ENCODE peak calls at places on chromosomes 6 and 20, in five cellular contexts. L, V, C, H and J are unnamed samples.

GRCh38 chr6:169452117-169452868 is 198.6 kb upstream of the THBS2 start:
- DNase-seq in V (peak; percentile 57), H (no peak), C (no peak), L (peak; percentile 82), J (peak; percentile 45)

GRCh38 chr6:134911532-134911931 is 38.4 kb downstream of the ALDH8A1 start:
- DNase-seq in L (no peak), C (no peak), V (no peak), H (no peak), J (no peak)

GRCh38 chr6:122408697-122409458 is 9.4 kb downstream of the HSF2 start:
- DNase-seq in V (no peak), C (no peak), H (no peak), L (no peak), J (no peak)

GRCh38 chr6:127119361-127120108 is 1.1 kb downstream of the RSPO3 start:
- DNase-seq in H (no peak), L (no peak), V (peak; percentile 48), C (no peak), J (no peak)

GRCh38 chr6:169286961-169287360 is 33.3 kb upstream of the THBS2 start:
- DNase-seq in V (no peak), L (no peak), H (no peak), C (no peak), J (no peak)

GRCh38 chr6:44489912-44490604 is 102.6 kb downstream of the CDC5L start:
- DNase-seq in H (no peak), L (no peak), V (no peak), C (no peak), J (peak; percentile 16)

GRCh38 chr6:30493643-30494250 is 4.4 kb downstream of the HLA-E start:
- DNase-seq in V (no peak), L (peak; percentile 26), H (no peak), C (no peak), J (no peak)

GRCh38 chr6:168318090-168318489 is 1.5 kb downstream of the DACT2 start:
- DNase-seq in C (peak; percentile 67), H (no peak), V (no peak), L (no peak), J (no peak)

GRCh38 chr6:1836690-1837089 is 227.0 kb downstream of the FOXC1 start:
- DNase-seq in V (no peak), C (no peak), L (no peak), H (no peak), J (no peak)

GRCh38 chr20:8854566-8854965 is 214.3 kb upstream of the PLCB4 start:
- DNase-seq in L (peak; percentile 5), H (no peak), C (no peak), V (no peak), J (no peak)

DNA sequence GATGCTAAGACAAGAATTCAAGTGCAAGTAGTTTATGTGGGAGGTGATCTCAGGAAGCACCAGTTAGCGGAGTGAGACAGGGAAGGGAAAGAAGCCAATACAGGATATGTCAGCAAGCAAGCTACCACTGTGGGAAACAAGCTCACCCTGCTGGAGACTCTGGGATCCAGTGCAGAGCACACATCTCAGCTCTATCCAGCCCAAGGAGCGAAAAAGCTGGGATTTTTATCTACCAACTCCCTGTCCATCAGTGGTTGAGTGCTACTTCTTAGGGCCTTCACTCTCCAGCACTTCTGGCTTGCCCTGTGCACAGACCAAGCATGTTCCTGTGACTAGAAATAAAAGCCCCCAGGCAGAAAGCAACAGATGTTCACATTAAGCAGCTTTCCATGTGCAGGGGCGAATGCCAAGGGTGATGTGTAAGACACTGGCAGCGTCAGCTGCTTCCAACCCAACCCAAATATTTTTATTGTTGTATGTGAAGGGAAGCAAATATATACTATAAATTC is 10.8 kb upstream of the RNF24 start:
- DNase-seq in C (peak; percentile 29), V (peak; percentile 54), L (peak; percentile 59), H (no peak), J (no peak)
- TF ChIP-seq CTCF in C (peak; percentile 60), V (no peak), L (peak; percentile 32), H (peak; percentile 38), J (no peak)

DNA sequence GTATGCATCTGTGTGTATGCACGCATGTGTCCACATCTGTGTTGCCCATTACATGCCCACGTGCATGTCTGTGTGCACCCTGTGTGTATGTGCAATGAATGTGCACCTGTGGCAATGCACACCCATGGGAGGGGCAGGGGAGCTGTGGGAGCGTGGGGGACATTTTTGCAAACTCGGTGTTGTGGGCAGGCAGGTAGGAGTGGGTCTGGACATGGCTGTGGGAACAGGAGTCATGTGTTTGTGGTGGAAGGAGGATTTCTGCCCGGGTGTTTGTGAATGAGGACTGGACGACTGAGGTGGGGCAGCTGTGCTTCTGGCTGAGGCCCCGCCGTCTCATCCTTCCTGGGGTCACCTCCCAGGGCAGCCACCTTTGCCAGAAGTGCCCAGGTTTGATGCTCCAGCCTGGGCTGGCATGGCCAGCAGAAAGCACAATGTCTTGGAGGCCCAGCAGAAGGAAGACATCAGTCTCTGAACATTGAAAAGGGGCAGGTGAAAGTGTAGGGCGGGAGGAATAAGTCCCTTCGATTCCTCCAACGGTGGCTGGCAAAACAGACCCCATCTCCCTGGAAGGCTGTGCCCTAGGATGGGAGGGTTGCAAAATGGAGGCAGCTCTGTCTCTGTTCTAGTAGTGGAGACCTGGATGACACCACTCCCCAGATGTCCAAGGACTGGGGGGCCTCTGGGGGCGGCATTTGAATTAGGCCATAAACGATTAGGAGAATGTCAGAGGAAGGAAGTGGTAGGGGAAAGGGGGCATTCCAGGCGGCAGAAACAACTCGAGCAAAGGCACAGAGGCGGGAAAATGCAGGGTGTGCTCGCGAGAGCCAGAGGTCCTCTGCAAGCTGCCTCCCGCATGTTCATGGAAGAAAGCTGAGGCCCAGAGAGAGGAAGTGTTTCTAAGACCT is 19.1 kb upstream of the ARMC12 start:
- DNase-seq in L (peak; percentile 11), V (no peak), H (no peak), C (no peak), J (no peak)
- TF ChIP-seq ZBTB33 in L (no peak), V (no peak), H (no peak), C (no peak), J (no peak)

GRCh38 chr20:38043512-38044300 is 10.2 kb downstream of the RPRD1B start:
- DNase-seq in L (no peak), V (no peak), C (no peak), H (no peak), J (no peak)
- TF ChIP-seq CTCF in L (no peak), V (peak; percentile 28), C (no peak), H (no peak), J (no peak)

GRCh38 chr6:42383421-42384208 is 68.1 kb downstream of the TRERF1 start:
- DNase-seq in C (no peak), H (no peak), L (no peak), V (no peak), J (no peak)

GRCh38 chr6:42385339-42385738 is 66.4 kb downstream of the TRERF1 start:
- DNase-seq in V (no peak), L (no peak), C (no peak), H (no peak), J (no peak)

GRCh38 chr6:42390228-42390934 is 61.3 kb downstream of the TRERF1 start:
- DNase-seq in C (no peak), V (no peak), H (no peak), L (no peak), J (no peak)

GRCh38 chr6:42388046-42388445 is 63.7 kb downstream of the TRERF1 start:
- DNase-seq in L (no peak), V (no peak), C (no peak), H (no peak), J (no peak)

DNA sequence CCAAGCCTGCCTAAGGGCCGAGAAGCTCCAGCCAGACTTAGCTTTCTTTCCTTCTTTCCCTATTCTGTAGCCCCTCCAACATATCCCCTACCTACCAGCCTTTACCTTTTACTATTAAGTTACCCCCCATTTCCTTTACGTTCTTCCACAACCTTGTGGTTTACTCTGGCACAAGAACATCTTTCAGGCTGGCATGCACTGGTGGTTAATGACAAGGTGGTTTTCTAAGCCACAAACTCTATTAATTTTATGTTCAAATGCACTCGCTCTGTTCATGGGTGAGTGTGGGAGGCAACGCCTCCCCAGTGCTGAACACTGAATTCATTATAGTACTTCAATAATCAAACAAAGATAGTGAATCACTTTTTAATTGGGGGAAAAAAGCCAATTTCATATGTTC is 64.4 kb downstream of the TRERF1 start:
- DNase-seq in H (no peak), L (no peak), V (no peak), C (no peak), J (no peak)
- TF ChIP-seq ZBTB33 in H (no peak), L (no peak), V (no peak), C (no peak), J (no peak)